ENCODE peak calls at places on chromosomes 1 and 21, in four cellular contexts. One of them, this sample, is unnamed. For H3K9me3 and H3K4me1, the result is how much of the 10 kb centered on the place peaks cover.

GRCh38 chr1:10734900-10735602 is 61.4 kb downstream of the CASZ1 start:
- DNase-seq in CD8-positive, alpha-beta T cell: no peak
- DNase-seq in mammary epithelial cell: no peak
- DNase-seq in neural progenitor cell: peak
- DNase-seq in this sample: peak

GRCh38 chr1:81430236-81430635 is 370.5 kb upstream of the ADGRL2 start:
- DNase-seq in CD8-positive, alpha-beta T cell: no peak
- DNase-seq in mammary epithelial cell: no peak
- DNase-seq in neural progenitor cell: no peak
- DNase-seq in this sample: no peak

GRCh38 chr1:59903136-59903754 is 23.3 kb downstream of the CYP2J2 start:
- DNase-seq in CD8-positive, alpha-beta T cell: no peak
- DNase-seq in mammary epithelial cell: no peak
- DNase-seq in neural progenitor cell: peak
- DNase-seq in this sample: no peak

GRCh38 chr1:207004931-207005830 is 27.4 kb downstream of the C1orf116 start:
- DNase-seq in CD8-positive, alpha-beta T cell: peak
- DNase-seq in mammary epithelial cell: peak
- DNase-seq in neural progenitor cell: peak
- DNase-seq in this sample: peak

GRCh38 chr1:102466487-102466886 is 469.8 kb upstream of the OLFM3 start:
- DNase-seq in CD8-positive, alpha-beta T cell: no peak
- DNase-seq in mammary epithelial cell: peak
- DNase-seq in neural progenitor cell: peak
- DNase-seq in this sample: no peak

GRCh38 chr1:11176081-11176706 is 13.0 kb upstream of the ANGPTL7 start:
- DNase-seq in CD8-positive, alpha-beta T cell: no peak
- DNase-seq in mammary epithelial cell: no peak
- DNase-seq in neural progenitor cell: no peak
- DNase-seq in this sample: no peak

GRCh38 chr1:212791261-212791675 is 309 bp downstream of the NSL1 start:
- DNase-seq in CD8-positive, alpha-beta T cell: no peak
- DNase-seq in mammary epithelial cell: peak
- DNase-seq in neural progenitor cell: no peak
- DNase-seq in this sample: no peak

GRCh38 chr1:212635141-212635601 is 26.6 kb downstream of the ATF3 start:
- DNase-seq in CD8-positive, alpha-beta T cell: no peak
- DNase-seq in mammary epithelial cell: no peak
- DNase-seq in neural progenitor cell: no peak
- DNase-seq in this sample: no peak

GRCh38 chr1:100921110-100921706 is 25.3 kb downstream of the SLC30A7 start:
- DNase-seq in CD8-positive, alpha-beta T cell: no peak
- DNase-seq in mammary epithelial cell: peak
- DNase-seq in neural progenitor cell: peak
- DNase-seq in this sample: peak

GRCh38 chr1:156622581-156623297 is 3.5 kb downstream of the HAPLN2 start:
- DNase-seq in CD8-positive, alpha-beta T cell: no peak
- DNase-seq in mammary epithelial cell: no peak
- DNase-seq in neural progenitor cell: no peak
- DNase-seq in this sample: no peak

GRCh38 chr1:156625436-156626078 is 6.3 kb downstream of the HAPLN2 start:
- DNase-seq in CD8-positive, alpha-beta T cell: peak
- DNase-seq in mammary epithelial cell: no peak
- DNase-seq in neural progenitor cell: peak
- DNase-seq in this sample: peak

GRCh38 chr1:156623946-156624813 is 5.0 kb downstream of the HAPLN2 start:
- DNase-seq in CD8-positive, alpha-beta T cell: peak
- DNase-seq in mammary epithelial cell: peak
- DNase-seq in neural progenitor cell: peak
- DNase-seq in this sample: peak

GRCh38 chr1:156626079-156626438 is 6.8 kb downstream of the HAPLN2 start:
- DNase-seq in CD8-positive, alpha-beta T cell: no peak
- DNase-seq in mammary epithelial cell: no peak
- DNase-seq in neural progenitor cell: no peak
- DNase-seq in this sample: no peak

GRCh38 chr1:156624814-156625435 is 5.7 kb downstream of the HAPLN2 start:
- DNase-seq in CD8-positive, alpha-beta T cell: no peak
- DNase-seq in mammary epithelial cell: no peak
- DNase-seq in neural progenitor cell: peak
- DNase-seq in this sample: no peak
- H3K4me3 ChIP-seq in CD8-positive, alpha-beta T cell: peak
- H3K4me3 ChIP-seq in mammary epithelial cell: peak
- H3K4me3 ChIP-seq in neural progenitor cell: peak
- H3K4me3 ChIP-seq in this sample: peak

DNA sequence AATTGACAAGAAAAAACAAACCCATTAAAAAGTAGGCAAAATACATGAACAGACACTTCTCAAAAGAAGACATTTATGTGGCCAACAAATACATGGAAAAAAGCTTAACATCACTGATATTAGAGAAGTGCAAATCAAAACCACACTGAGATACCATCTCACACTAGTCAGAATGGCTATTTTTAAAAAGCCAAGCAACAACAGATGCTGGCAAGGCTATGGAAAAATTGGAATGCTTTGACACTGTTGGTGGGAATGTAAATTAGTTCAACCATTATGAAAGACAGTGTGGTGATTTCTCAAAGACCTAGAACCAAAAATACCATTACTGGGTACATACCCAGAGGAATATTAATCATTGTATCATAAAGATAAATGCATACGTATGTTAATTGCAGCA is 641.1 kb upstream of the B3GALT2 start:
- DNase-seq in CD8-positive, alpha-beta T cell: no peak
- DNase-seq in mammary epithelial cell: no peak
- DNase-seq in neural progenitor cell: no peak
- DNase-seq in this sample: no peak
- H3K9me3 ChIP-seq in CD8-positive, alpha-beta T cell: under half
- H3K9me3 ChIP-seq in mammary epithelial cell: under half
- H3K9me3 ChIP-seq in neural progenitor cell: under half
- H3K9me3 ChIP-seq in this sample: under half

DNA sequence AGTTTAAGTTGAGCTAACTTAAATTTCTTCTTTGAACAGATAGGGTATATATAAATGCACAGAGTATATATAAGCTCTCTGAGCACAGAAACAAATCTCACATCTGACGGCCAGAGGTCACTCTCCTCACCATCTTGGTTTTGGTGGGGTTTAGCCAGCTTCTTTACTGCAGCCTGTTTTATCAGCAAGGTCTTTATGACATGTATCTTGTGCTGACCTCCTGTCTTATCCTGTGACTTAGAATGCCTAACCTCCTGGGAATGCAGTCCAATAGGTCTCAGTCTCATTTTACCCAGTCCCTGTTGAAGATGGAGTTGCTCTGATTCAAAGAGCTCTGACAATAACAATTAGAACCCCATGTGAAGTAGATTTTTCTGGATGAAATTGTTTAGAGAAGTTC is 1.6 kb upstream of the MOV10 start:
- DNase-seq in CD8-positive, alpha-beta T cell: no peak
- DNase-seq in mammary epithelial cell: no peak
- DNase-seq in neural progenitor cell: no peak
- DNase-seq in this sample: no peak
- H3K4me1 ChIP-seq in CD8-positive, alpha-beta T cell: under half
- H3K4me1 ChIP-seq in mammary epithelial cell: under half
- H3K4me1 ChIP-seq in neural progenitor cell: under half
- H3K4me1 ChIP-seq in this sample: half or more

GRCh38 chr21:39610705-39611104 is 2.0 kb upstream of the B3GALT5 start:
- DNase-seq in CD8-positive, alpha-beta T cell: no peak
- DNase-seq in mammary epithelial cell: no peak
- DNase-seq in neural progenitor cell: peak
- DNase-seq in this sample: no peak

GRCh38 chr21:39611547-39612190 is 1.1 kb upstream of the B3GALT5 start:
- DNase-seq in CD8-positive, alpha-beta T cell: no peak
- DNase-seq in mammary epithelial cell: no peak
- DNase-seq in neural progenitor cell: peak
- DNase-seq in this sample: no peak

GRCh38 chr21:39616373-39616772 is 3.6 kb downstream of the B3GALT5 start:
- DNase-seq in CD8-positive, alpha-beta T cell: no peak
- DNase-seq in mammary epithelial cell: no peak
- DNase-seq in neural progenitor cell: no peak
- DNase-seq in this sample: no peak

GRCh38 chr21:39612233-39613028 is at the start of gene B3GALT5:
- DNase-seq in CD8-positive, alpha-beta T cell: no peak
- DNase-seq in mammary epithelial cell: no peak
- DNase-seq in neural progenitor cell: peak
- DNase-seq in this sample: no peak

DNA sequence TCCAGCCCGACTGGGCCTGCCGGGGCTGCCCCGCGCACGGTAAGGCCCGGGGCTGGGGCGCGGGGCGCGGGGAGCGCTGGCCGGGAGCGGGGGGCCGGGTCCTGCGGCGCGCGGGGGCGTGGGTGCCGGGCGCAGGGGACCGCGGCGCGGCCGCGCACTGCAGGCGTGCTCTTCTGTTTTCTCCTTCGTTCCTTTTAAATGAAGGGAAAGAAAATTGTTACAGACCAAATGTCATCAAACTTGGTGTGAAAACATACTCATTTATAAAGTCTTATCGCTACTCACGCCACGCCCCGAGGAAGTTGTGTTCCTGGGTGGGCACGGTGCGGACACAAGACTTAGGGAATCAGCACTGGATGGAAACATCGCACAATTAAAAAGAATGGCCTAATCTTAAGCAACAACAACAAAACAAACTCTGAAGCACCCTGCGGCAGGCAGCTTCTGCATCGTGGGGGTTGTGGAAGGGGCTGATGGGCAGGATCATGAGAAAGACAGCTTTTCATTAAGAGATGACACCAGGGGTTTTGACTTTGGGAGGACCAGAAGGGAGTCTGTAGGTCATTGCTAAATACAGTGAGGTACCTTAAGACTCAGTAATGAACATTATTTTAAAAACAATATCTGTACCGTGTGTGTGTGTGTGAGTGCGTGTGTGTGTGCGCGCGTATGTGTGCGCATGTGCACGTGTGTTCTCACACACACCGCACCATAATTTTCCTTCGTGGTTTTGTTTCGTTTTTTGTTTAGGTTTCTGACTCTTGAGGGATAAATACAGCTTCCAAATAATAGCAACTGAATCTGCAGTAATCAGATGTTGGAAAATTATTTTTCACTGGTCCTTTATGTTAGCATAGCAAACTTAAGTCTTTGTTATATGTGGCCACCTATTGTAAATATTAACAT is 542 bp downstream of the B3GALT5 start:
- DNase-seq in CD8-positive, alpha-beta T cell: no peak
- DNase-seq in mammary epithelial cell: no peak
- DNase-seq in neural progenitor cell: peak
- DNase-seq in this sample: no peak
- H3K4me3 ChIP-seq in CD8-positive, alpha-beta T cell: no peak
- H3K4me3 ChIP-seq in mammary epithelial cell: no peak
- H3K4me3 ChIP-seq in neural progenitor cell: peak
- H3K4me3 ChIP-seq in this sample: no peak

DNA sequence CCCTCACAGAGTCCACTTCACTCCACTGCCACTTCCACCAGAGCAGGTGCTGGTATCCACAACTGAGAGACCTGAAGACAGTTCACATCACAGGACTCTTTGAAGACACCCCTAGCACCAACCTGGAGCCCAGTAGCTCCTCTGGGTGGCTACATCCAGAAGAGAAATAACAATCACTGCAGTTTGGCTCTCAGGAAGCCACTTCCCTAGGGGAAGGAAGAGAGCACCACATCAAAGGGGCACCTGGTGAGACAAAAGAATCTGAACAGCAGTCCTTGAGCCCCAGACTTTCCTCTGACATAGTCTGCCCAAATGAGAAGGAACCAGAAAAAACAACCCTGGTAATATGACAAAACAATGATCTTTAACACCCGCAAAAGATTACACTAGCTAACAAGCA is 113.2 kb downstream of the TENT5C start:
- DNase-seq in CD8-positive, alpha-beta T cell: no peak
- DNase-seq in mammary epithelial cell: no peak
- DNase-seq in neural progenitor cell: no peak
- DNase-seq in this sample: no peak
- H3K9me3 ChIP-seq in CD8-positive, alpha-beta T cell: under half
- H3K9me3 ChIP-seq in mammary epithelial cell: under half
- H3K9me3 ChIP-seq in neural progenitor cell: under half
- H3K9me3 ChIP-seq in this sample: under half

DNA sequence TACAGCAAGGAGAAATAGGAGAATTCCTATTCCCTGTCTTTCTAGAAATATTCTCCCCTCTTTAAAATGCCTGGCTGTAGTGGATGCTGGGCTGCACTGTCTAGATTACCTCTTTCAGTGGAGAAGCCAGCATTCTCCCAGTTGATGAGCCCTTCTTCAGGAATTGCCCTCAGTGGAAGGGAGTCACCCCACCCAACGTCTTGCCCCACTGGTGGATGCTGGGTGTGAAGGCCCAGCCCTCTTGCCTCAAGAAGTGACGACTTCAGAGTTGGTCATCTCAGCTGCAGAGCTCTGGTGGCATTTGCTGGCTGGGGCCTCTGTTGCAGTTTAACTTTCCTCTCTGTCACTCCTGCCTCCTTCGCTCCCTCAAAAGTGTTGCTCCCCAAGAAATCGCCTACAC is 248.2 kb downstream of the ATG4C start:
- DNase-seq in CD8-positive, alpha-beta T cell: no peak
- DNase-seq in mammary epithelial cell: no peak
- DNase-seq in neural progenitor cell: no peak
- DNase-seq in this sample: no peak
- H3K4me1 ChIP-seq in CD8-positive, alpha-beta T cell: under half
- H3K4me1 ChIP-seq in mammary epithelial cell: under half
- H3K4me1 ChIP-seq in neural progenitor cell: under half
- H3K4me1 ChIP-seq in this sample: under half

GRCh38 chr1:116418091-116418830 is 45.2 kb downstream of the ATP1A1 start:
- DNase-seq in CD8-positive, alpha-beta T cell: peak
- DNase-seq in mammary epithelial cell: peak
- DNase-seq in neural progenitor cell: peak
- DNase-seq in this sample: peak

GRCh38 chr1:116417678-116418077 is 44.6 kb downstream of the ATP1A1 start:
- DNase-seq in CD8-positive, alpha-beta T cell: no peak
- DNase-seq in mammary epithelial cell: no peak
- DNase-seq in neural progenitor cell: no peak
- DNase-seq in this sample: no peak

GRCh38 chr1:116415699-116416533 is 42.9 kb downstream of the ATP1A1 start:
- DNase-seq in CD8-positive, alpha-beta T cell: no peak
- DNase-seq in mammary epithelial cell: no peak
- DNase-seq in neural progenitor cell: peak
- DNase-seq in this sample: peak

GRCh38 chr1:116415200-116415698 is 42.2 kb downstream of the ATP1A1 start:
- DNase-seq in CD8-positive, alpha-beta T cell: no peak
- DNase-seq in mammary epithelial cell: no peak
- DNase-seq in neural progenitor cell: no peak
- DNase-seq in this sample: no peak

DNA sequence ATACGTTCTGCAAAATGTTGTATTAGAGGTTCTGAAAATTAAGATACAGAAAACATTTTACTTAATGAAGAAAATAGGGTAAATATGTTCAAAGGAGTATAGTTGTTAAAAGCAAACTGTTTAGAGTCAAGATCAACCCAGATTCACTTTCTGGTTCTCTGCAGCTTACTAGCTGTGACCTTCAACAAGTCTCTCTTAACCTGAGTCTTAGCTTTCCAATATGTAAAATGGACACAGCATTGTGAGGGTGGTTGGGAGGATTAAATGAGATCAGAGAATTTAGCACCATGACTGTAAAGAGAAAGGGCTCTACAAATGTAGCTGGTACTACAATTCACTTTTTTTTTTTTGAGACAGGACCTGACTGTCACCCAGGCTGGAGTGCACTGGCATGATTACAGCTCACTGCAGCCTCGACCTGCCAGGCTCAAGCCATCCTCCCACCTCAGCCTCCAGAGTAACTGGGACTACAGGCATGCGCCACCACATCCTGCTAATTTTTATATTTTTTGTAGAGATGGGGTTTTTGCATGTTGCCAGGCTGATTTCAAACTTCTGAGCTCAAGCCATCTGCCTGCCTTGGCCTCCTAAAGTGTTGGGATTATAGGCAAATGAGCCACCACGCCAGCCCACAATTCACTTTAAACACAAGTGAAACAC is 43.9 kb downstream of the ATP1A1 start:
- DNase-seq in CD8-positive, alpha-beta T cell: no peak
- DNase-seq in mammary epithelial cell: no peak
- DNase-seq in neural progenitor cell: no peak
- DNase-seq in this sample: no peak
- H3K4me3 ChIP-seq in CD8-positive, alpha-beta T cell: no peak
- H3K4me3 ChIP-seq in mammary epithelial cell: no peak
- H3K4me3 ChIP-seq in neural progenitor cell: no peak
- H3K4me3 ChIP-seq in this sample: no peak